ENCODE peak calls at places on chromosomes 5 and 9, in eight cellular contexts. One of them, this sample, is unnamed.
A peak's percentile ranks its signal among the peaks of the same experiment; 100 is the strongest.

GRCh38 chr9:137296214-137297059 is 5.6 kb downstream of the NRARP start:
- DNase-seq in mesendoderm: no peak
- DNase-seq in K562: peak; percentile 54
- DNase-seq in NT2/D1: no peak
- DNase-seq in mammary epithelial cell: no peak
- DNase-seq in neural progenitor cell: no peak
- DNase-seq in colonic mucosa: peak; percentile 85
- DNase-seq in endothelial cell of umbilical vein: peak; percentile 93
- DNase-seq in this sample: no peak

GRCh38 chr5:170420809-170421412 is 31.7 kb upstream of the KCNMB1 start:
- DNase-seq in K562: peak; percentile 72
- DNase-seq in mammary epithelial cell: peak; percentile 34
- DNase-seq in colonic mucosa: peak; percentile 40
- DNase-seq in endothelial cell of umbilical vein: peak; percentile 68
- DNase-seq in mesendoderm: peak; percentile 85
- DNase-seq in neural progenitor cell: peak; percentile 90
- DNase-seq in NT2/D1: peak; percentile 70
- DNase-seq in this sample: peak; percentile 80

GRCh38 chr9:76342201-76342600 is 52.0 kb downstream of the RFK start:
- DNase-seq in mammary epithelial cell: peak; percentile 8
- DNase-seq in K562: no peak
- DNase-seq in neural progenitor cell: no peak
- DNase-seq in colonic mucosa: no peak
- DNase-seq in NT2/D1: no peak
- DNase-seq in endothelial cell of umbilical vein: no peak
- DNase-seq in mesendoderm: no peak
- DNase-seq in this sample: no peak

GRCh38 chr9:72271617-72272478 is 93.2 kb downstream of the ZFAND5 start:
- DNase-seq in colonic mucosa: peak; percentile 80
- DNase-seq in K562: peak; percentile 64
- DNase-seq in NT2/D1: peak; percentile 51
- DNase-seq in endothelial cell of umbilical vein: peak; percentile 48
- DNase-seq in mammary epithelial cell: peak; percentile 35
- DNase-seq in neural progenitor cell: peak; percentile 73
- DNase-seq in mesendoderm: peak; percentile 62
- DNase-seq in this sample: peak; percentile 86

GRCh38 chr5:98742395-98743073 is 30.9 kb upstream of the RGMB start:
- DNase-seq in mesendoderm: peak; percentile 75
- DNase-seq in NT2/D1: no peak
- DNase-seq in neural progenitor cell: peak; percentile 6
- DNase-seq in colonic mucosa: no peak
- DNase-seq in endothelial cell of umbilical vein: no peak
- DNase-seq in mammary epithelial cell: no peak
- DNase-seq in K562: no peak
- DNase-seq in this sample: no peak

GRCh38 chr5:31937703-31938102 is 236.4 kb downstream of the GOLPH3 start:
- DNase-seq in endothelial cell of umbilical vein: no peak
- DNase-seq in K562: no peak
- DNase-seq in NT2/D1: no peak
- DNase-seq in colonic mucosa: no peak
- DNase-seq in neural progenitor cell: no peak
- DNase-seq in mammary epithelial cell: no peak
- DNase-seq in mesendoderm: no peak
- DNase-seq in this sample: no peak

GRCh38 chr9:28249424-28249823 is 676.1 kb upstream of the C9orf72 start:
- DNase-seq in neural progenitor cell: no peak
- DNase-seq in colonic mucosa: no peak
- DNase-seq in K562: no peak
- DNase-seq in mammary epithelial cell: no peak
- DNase-seq in endothelial cell of umbilical vein: no peak
- DNase-seq in NT2/D1: no peak
- DNase-seq in mesendoderm: no peak
- DNase-seq in this sample: no peak

GRCh38 chr9:31030741-31031202 is 1353.7 kb upstream of the ACO1 start:
- DNase-seq in NT2/D1: peak; percentile 85
- DNase-seq in endothelial cell of umbilical vein: no peak
- DNase-seq in K562: no peak
- DNase-seq in mesendoderm: peak; percentile 66
- DNase-seq in neural progenitor cell: peak; percentile 69
- DNase-seq in mammary epithelial cell: peak; percentile 11
- DNase-seq in colonic mucosa: no peak
- DNase-seq in this sample: peak; percentile 55

GRCh38 chr5:173012882-173013281 is 29.3 kb downstream of the ATP6V0E1 start:
- DNase-seq in neural progenitor cell: no peak
- DNase-seq in mesendoderm: no peak
- DNase-seq in colonic mucosa: no peak
- DNase-seq in K562: no peak
- DNase-seq in mammary epithelial cell: no peak
- DNase-seq in endothelial cell of umbilical vein: no peak
- DNase-seq in NT2/D1: no peak
- DNase-seq in this sample: no peak

GRCh38 chr9:129617167-129617566 is 3.7 kb downstream of the C9orf50 start:
- DNase-seq in K562: no peak
- DNase-seq in neural progenitor cell: peak; percentile 55
- DNase-seq in mammary epithelial cell: peak; percentile 66
- DNase-seq in mesendoderm: peak; percentile 89
- DNase-seq in NT2/D1: no peak
- DNase-seq in endothelial cell of umbilical vein: peak; percentile 31
- DNase-seq in colonic mucosa: no peak
- DNase-seq in this sample: peak; percentile 69

GRCh38 chr5:141835928-141836667 is 42.1 kb downstream of the PCDH1 start:
- DNase-seq in NT2/D1: no peak
- DNase-seq in endothelial cell of umbilical vein: peak; percentile 87
- DNase-seq in K562: no peak
- DNase-seq in mesendoderm: peak; percentile 78
- DNase-seq in colonic mucosa: no peak
- DNase-seq in mammary epithelial cell: no peak
- DNase-seq in neural progenitor cell: no peak
- DNase-seq in this sample: peak; percentile 47

GRCh38 chr5:18527017-18527416 is 892.8 kb downstream of the TAF11L14 start:
- DNase-seq in K562: no peak
- DNase-seq in colonic mucosa: no peak
- DNase-seq in NT2/D1: no peak
- DNase-seq in endothelial cell of umbilical vein: no peak
- DNase-seq in neural progenitor cell: no peak
- DNase-seq in mammary epithelial cell: no peak
- DNase-seq in mesendoderm: peak; percentile 43
- DNase-seq in this sample: no peak

GRCh38 chr5:120803282-120803681 is 339.2 kb downstream of the PRR16 start:
- DNase-seq in NT2/D1: no peak
- DNase-seq in colonic mucosa: no peak
- DNase-seq in endothelial cell of umbilical vein: peak; percentile 15
- DNase-seq in neural progenitor cell: no peak
- DNase-seq in mesendoderm: peak; percentile 11
- DNase-seq in K562: no peak
- DNase-seq in mammary epithelial cell: peak; percentile 2
- DNase-seq in this sample: peak; percentile 81

GRCh38 chr5:147017191-147017590 is 138.6 kb upstream of the PPP2R2B start:
- DNase-seq in endothelial cell of umbilical vein: no peak
- DNase-seq in neural progenitor cell: no peak
- DNase-seq in colonic mucosa: no peak
- DNase-seq in NT2/D1: no peak
- DNase-seq in mammary epithelial cell: no peak
- DNase-seq in K562: no peak
- DNase-seq in mesendoderm: peak; percentile 6
- DNase-seq in this sample: no peak

GRCh38 chr5:166695311-166695710 is 1596.1 kb upstream of the WWC1 start:
- DNase-seq in endothelial cell of umbilical vein: no peak
- DNase-seq in neural progenitor cell: no peak
- DNase-seq in mesendoderm: no peak
- DNase-seq in K562: no peak
- DNase-seq in colonic mucosa: no peak
- DNase-seq in mammary epithelial cell: no peak
- DNase-seq in NT2/D1: no peak
- DNase-seq in this sample: no peak

GRCh38 chr5:154293219-154293618 is 102.7 kb downstream of the GALNT10 start:
- DNase-seq in endothelial cell of umbilical vein: no peak
- DNase-seq in mammary epithelial cell: no peak
- DNase-seq in mesendoderm: no peak
- DNase-seq in K562: no peak
- DNase-seq in NT2/D1: no peak
- DNase-seq in colonic mucosa: no peak
- DNase-seq in neural progenitor cell: no peak
- DNase-seq in this sample: no peak

GRCh38 chr5:173611706-173612105 is 4.7 kb downstream of the BOD1 start:
- DNase-seq in colonic mucosa: no peak
- DNase-seq in neural progenitor cell: no peak
- DNase-seq in NT2/D1: no peak
- DNase-seq in endothelial cell of umbilical vein: no peak
- DNase-seq in K562: no peak
- DNase-seq in mesendoderm: no peak
- DNase-seq in mammary epithelial cell: no peak
- DNase-seq in this sample: no peak

GRCh38 chr9:132873403-132873802 is 4.7 kb downstream of the AK8 start:
- DNase-seq in NT2/D1: no peak
- DNase-seq in colonic mucosa: no peak
- DNase-seq in neural progenitor cell: no peak
- DNase-seq in K562: no peak
- DNase-seq in mesendoderm: no peak
- DNase-seq in endothelial cell of umbilical vein: no peak
- DNase-seq in mammary epithelial cell: no peak
- DNase-seq in this sample: no peak

GRCh38 chr9:33404782-33405362 is 2.5 kb upstream of the AQP7 start:
- DNase-seq in endothelial cell of umbilical vein: no peak
- DNase-seq in neural progenitor cell: no peak
- DNase-seq in K562: no peak
- DNase-seq in mammary epithelial cell: peak; percentile 25
- DNase-seq in NT2/D1: no peak
- DNase-seq in mesendoderm: no peak
- DNase-seq in colonic mucosa: no peak
- DNase-seq in this sample: no peak

GRCh38 chr5:62132279-62132678 is 173.7 kb upstream of the KIF2A start:
- DNase-seq in K562: no peak
- DNase-seq in endothelial cell of umbilical vein: no peak
- DNase-seq in mammary epithelial cell: peak; percentile 61
- DNase-seq in mesendoderm: no peak
- DNase-seq in colonic mucosa: no peak
- DNase-seq in NT2/D1: no peak
- DNase-seq in neural progenitor cell: no peak
- DNase-seq in this sample: peak; percentile 72

GRCh38 chr9:131402073-131402472 is 8.2 kb downstream of the PRRC2B start:
- DNase-seq in neural progenitor cell: no peak
- DNase-seq in endothelial cell of umbilical vein: no peak
- DNase-seq in mammary epithelial cell: no peak
- DNase-seq in K562: no peak
- DNase-seq in mesendoderm: no peak
- DNase-seq in NT2/D1: no peak
- DNase-seq in colonic mucosa: no peak
- DNase-seq in this sample: no peak

GRCh38 chr9:125509476-125509875 is 197.5 kb downstream of the MAPKAP1 start:
- DNase-seq in mammary epithelial cell: no peak
- DNase-seq in K562: no peak
- DNase-seq in neural progenitor cell: no peak
- DNase-seq in mesendoderm: no peak
- DNase-seq in NT2/D1: no peak
- DNase-seq in endothelial cell of umbilical vein: no peak
- DNase-seq in colonic mucosa: no peak
- DNase-seq in this sample: peak; percentile 93

GRCh38 chr5:123545506-123545905 is 33.5 kb downstream of the CSNK1G3 start:
- DNase-seq in endothelial cell of umbilical vein: peak; percentile 27
- DNase-seq in mammary epithelial cell: no peak
- DNase-seq in colonic mucosa: peak; percentile 28
- DNase-seq in NT2/D1: no peak
- DNase-seq in mesendoderm: peak; percentile 53
- DNase-seq in neural progenitor cell: peak; percentile 16
- DNase-seq in K562: peak; percentile 45
- DNase-seq in this sample: no peak

GRCh38 chr9:105330201-105330600 is 85.8 kb downstream of the SLC44A1 start:
- DNase-seq in K562: no peak
- DNase-seq in mammary epithelial cell: no peak
- DNase-seq in mesendoderm: peak; percentile 23
- DNase-seq in colonic mucosa: no peak
- DNase-seq in neural progenitor cell: no peak
- DNase-seq in endothelial cell of umbilical vein: peak; percentile 5
- DNase-seq in NT2/D1: no peak
- DNase-seq in this sample: no peak

DNA sequence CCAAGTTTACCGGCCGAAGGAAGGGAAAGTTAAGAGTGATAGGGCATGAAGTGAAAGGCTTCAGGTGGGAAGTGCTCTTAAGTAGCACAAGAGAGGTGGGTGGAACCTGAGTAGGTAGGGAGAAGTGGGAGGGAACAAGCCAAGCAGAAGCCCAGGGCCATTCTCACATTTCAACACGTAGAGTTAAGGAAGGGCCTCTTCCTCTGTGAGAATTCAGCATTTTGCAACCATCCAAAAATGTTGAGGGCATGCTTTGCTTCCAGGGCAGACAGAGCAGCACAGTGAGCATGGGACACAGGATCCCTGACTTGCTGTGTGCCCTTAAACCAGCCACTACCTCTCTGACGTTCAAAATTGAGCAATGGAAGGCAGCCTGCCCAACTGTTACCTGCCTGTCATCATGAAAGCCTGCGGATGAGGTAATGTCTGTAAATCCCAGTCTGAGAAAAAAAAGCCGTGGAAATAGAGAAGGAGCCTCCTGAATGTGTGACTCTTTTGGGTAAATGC is 3.3 kb downstream of the CYFIP2 start:
- DNase-seq in K562: no peak
- DNase-seq in neural progenitor cell: no peak
- DNase-seq in NT2/D1: no peak
- DNase-seq in endothelial cell of umbilical vein: no peak
- DNase-seq in colonic mucosa: no peak
- DNase-seq in mammary epithelial cell: no peak
- DNase-seq in mesendoderm: peak; percentile 84
- DNase-seq in this sample: no peak
- H3K9ac ChIP-seq in K562: no peak overlapping the region
- H3K9ac ChIP-seq in neural progenitor cell: no peak overlapping the region
- H3K9ac ChIP-seq in NT2/D1: no peak overlapping the region
- H3K9ac ChIP-seq in endothelial cell of umbilical vein: no peak overlapping the region
- H3K9ac ChIP-seq in colonic mucosa: no peak overlapping the region
- H3K9ac ChIP-seq in mammary epithelial cell: no peak overlapping the region
- H3K9ac ChIP-seq in mesendoderm: no peak overlapping the region
- H3K9ac ChIP-seq in this sample: no peak overlapping the region

GRCh38 chr5:140540227-140540626 is 7.2 kb upstream of the EIF4EBP3 start:
- DNase-seq in mesendoderm: no peak
- DNase-seq in neural progenitor cell: no peak
- DNase-seq in colonic mucosa: no peak
- DNase-seq in NT2/D1: no peak
- DNase-seq in endothelial cell of umbilical vein: no peak
- DNase-seq in K562: no peak
- DNase-seq in mammary epithelial cell: no peak
- DNase-seq in this sample: no peak
- H3K36me3 ChIP-seq in mesendoderm: no peaks in the 10 kb centered on the region
- H3K36me3 ChIP-seq in neural progenitor cell: peaks cover 8% of the 10 kb centered on the region
- H3K36me3 ChIP-seq in colonic mucosa: peaks cover 15% of the 10 kb centered on the region
- H3K36me3 ChIP-seq in NT2/D1: peaks cover 51% of the 10 kb centered on the region
- H3K36me3 ChIP-seq in endothelial cell of umbilical vein: peaks cover 19% of the 10 kb centered on the region
- H3K36me3 ChIP-seq in K562: peaks cover 86% of the 10 kb centered on the region
- H3K36me3 ChIP-seq in mammary epithelial cell: peaks cover 18% of the 10 kb centered on the region
- H3K36me3 ChIP-seq in this sample: peaks cover 85% of the 10 kb centered on the region

GRCh38 chr9:754150-754931 is 87.2 kb upstream of the DMRT1 start:
- DNase-seq in mesendoderm: no peak
- DNase-seq in NT2/D1: no peak
- DNase-seq in mammary epithelial cell: no peak
- DNase-seq in K562: no peak
- DNase-seq in neural progenitor cell: no peak
- DNase-seq in colonic mucosa: no peak
- DNase-seq in endothelial cell of umbilical vein: no peak
- DNase-seq in this sample: no peak
- H3K9ac ChIP-seq in mesendoderm: no peak overlapping the region
- H3K9ac ChIP-seq in NT2/D1: no peak overlapping the region
- H3K9ac ChIP-seq in mammary epithelial cell: no peak overlapping the region
- H3K9ac ChIP-seq in K562: no peak overlapping the region
- H3K9ac ChIP-seq in neural progenitor cell: no peak overlapping the region
- H3K9ac ChIP-seq in colonic mucosa: no peak overlapping the region
- H3K9ac ChIP-seq in endothelial cell of umbilical vein: no peak overlapping the region
- H3K9ac ChIP-seq in this sample: no peak overlapping the region

GRCh38 chr9:135925496-135926133 is 18.3 kb upstream of the CAMSAP1 start:
- DNase-seq in K562: peak; percentile 59
- DNase-seq in mesendoderm: no peak
- DNase-seq in colonic mucosa: no peak
- DNase-seq in endothelial cell of umbilical vein: no peak
- DNase-seq in NT2/D1: no peak
- DNase-seq in neural progenitor cell: no peak
- DNase-seq in mammary epithelial cell: peak; percentile 75
- DNase-seq in this sample: no peak
- H3K36me3 ChIP-seq in K562: peaks cover 88% of the 10 kb centered on the region
- H3K36me3 ChIP-seq in mesendoderm: no peaks in the 10 kb centered on the region
- H3K36me3 ChIP-seq in colonic mucosa: no peaks in the 10 kb centered on the region
- H3K36me3 ChIP-seq in endothelial cell of umbilical vein: no peaks in the 10 kb centered on the region
- H3K36me3 ChIP-seq in NT2/D1: peaks cover 36% of the 10 kb centered on the region
- H3K36me3 ChIP-seq in neural progenitor cell: no peaks in the 10 kb centered on the region
- H3K36me3 ChIP-seq in mammary epithelial cell: no peaks in the 10 kb centered on the region
- H3K36me3 ChIP-seq in this sample: peaks cover 4% of the 10 kb centered on the region